ENCODE peak calls at places on chromosome 12, in ten cellular contexts. R is uterus, X is NCI-H1417, P is left ventricle myocardium superior, U is T-helper 2 cell, I is non-pigmented ciliary epithelial cell, L is WTC11, T is LHCN-M2, M is colonic mucosa, D is nephron progenitor cell. Q is an unnamed sample.

GRCh38 chr12:68043446-68043845 is 54.2 kb downstream of the IFNG-AS1 start:
- DNase-seq in D (no peak), T (no peak), R (no peak), I (no peak), L (no peak), M (no peak), U (no peak), P (no peak), X (no peak), Q (no peak)

GRCh38 chr12:79421236-79421740 is 269.5 kb downstream of the PAWR start:
- DNase-seq in X (no peak), U (no peak), R (no peak), P (no peak), M (no peak), D (no peak), I (no peak), L (no peak), T (no peak), Q (no peak)

GRCh38 chr12:87157791-87158190 is 871.4 kb downstream of the C12orf50 start:
- DNase-seq in X (no peak), P (no peak), D (no peak), M (no peak), R (no peak), T (peak; percentile 92), I (peak; percentile 94), U (no peak), L (no peak), Q (no peak)

GRCh38 chr12:127964717-127965116 is 302.3 kb upstream of the TMEM132C start:
- DNase-seq in T (peak; percentile 66), I (no peak), X (no peak), R (no peak), U (no peak), P (no peak), L (no peak), D (no peak), M (peak; percentile 36), Q (peak; percentile 20)

GRCh38 chr12:14779834-14780233 is 23.4 kb downstream of the WBP11 start:
- DNase-seq in M (no peak), T (no peak), I (no peak), L (no peak), U (no peak), R (no peak), D (no peak), P (no peak), X (no peak), Q (no peak)

GRCh38 chr12:47777741-47778558 is 4.9 kb downstream of the SLC48A1 start:
- DNase-seq in T (peak; percentile 34), X (peak; percentile 10), P (peak; percentile 68), U (no peak), D (no peak), R (no peak), M (no peak), L (no peak), I (no peak), Q (no peak)

GRCh38 chr12:130788515-130788914 is 50.5 kb downstream of the STX2 start:
- DNase-seq in U (no peak), X (no peak), P (no peak), T (no peak), D (peak; percentile 35), R (no peak), I (no peak), M (no peak), L (peak; percentile 48), Q (no peak)

GRCh38 chr12:50201987-50202521 is 34.9 kb upstream of the CERS5 start:
- DNase-seq in D (no peak), L (no peak), P (no peak), I (peak; percentile 93), U (no peak), X (peak; percentile 80), T (peak; percentile 55), M (peak; percentile 56), R (no peak), Q (no peak)

GRCh38 chr12:92078167-92079053 is 67.2 kb downstream of the BTG1 start:
- DNase-seq in P (no peak), I (peak; percentile 83), U (no peak), T (peak; percentile 99), L (no peak), R (peak; percentile 67), X (no peak), D (no peak), M (no peak), Q (no peak)